ENCODE peak calls at places on chromosome 22, in eight cellular contexts. Z, E, N, R, Q, D, S and W are unnamed samples.

GRCh38 chr22:48303360-48303725 is 1524.3 kb downstream of the BRD1 start:
- DNase-seq in N (no peak), D (no peak), E (no peak), R (no peak), Q (no peak), S (no peak), Z (no peak), W (no peak)

GRCh38 chr22:29149841-29150555 is 55.7 kb upstream of the EMID1 start:
- DNase-seq in S (no peak), Z (no peak), R (no peak), D (no peak), Q (peak; percentile 52), E (no peak), N (no peak), W (no peak)

GRCh38 chr22:19876941-19877625 is 22.4 kb upstream of the GNB1L start:
- DNase-seq in N (no peak), E (no peak), Q (no peak), S (no peak), Z (peak; percentile 9), R (no peak), D (no peak), W (no peak)

GRCh38 chr22:18110194-18110943 is at the start of gene TUBA8:
- DNase-seq in R (peak; percentile 63), E (peak; percentile 77), Q (peak; percentile 72), Z (peak; percentile 66), S (no peak), D (no peak), N (peak; percentile 75), W (no peak)

GRCh38 chr22:27534720-27535125 is 266.8 kb downstream of the MN1 start:
- DNase-seq in E (no peak), R (no peak), S (no peak), D (no peak), Z (no peak), N (peak; percentile 96), Q (no peak), W (no peak)

GRCh38 chr22:39612811-39613548 is 42.4 kb downstream of the CACNA1I start:
- DNase-seq in R (no peak), Z (no peak), N (no peak), D (no peak), Q (no peak), E (no peak), S (no peak), W (no peak)

GRCh38 chr22:17648564-17648963 is 10.0 kb downstream of the BCL2L13 start:
- DNase-seq in D (no peak), R (no peak), N (no peak), Z (no peak), E (no peak), S (no peak), Q (no peak), W (no peak)

GRCh38 chr22:33940741-33941140 is 20.5 kb upstream of the LARGE1 start:
- DNase-seq in S (no peak), N (no peak), Z (no peak), E (no peak), Q (no peak), D (no peak), R (no peak), W (no peak)

GRCh38 chr22:33073989-33074391 is 15.8 kb upstream of the SYN3 start:
- DNase-seq in N (peak; percentile 65), Q (no peak), E (no peak), D (no peak), S (no peak), R (no peak), Z (no peak), W (no peak)

GRCh38 chr22:26763633-26764295 is 106.4 kb downstream of the MIAT start:
- DNase-seq in Q (no peak), R (peak; percentile 71), E (no peak), D (peak; percentile 91), S (no peak), Z (no peak), N (peak; percentile 76), W (no peak)

GRCh38 chr22:19760652-19761002 is at the start of gene TBX1:
- DNase-seq in Q (no peak), E (peak; percentile 38), S (no peak), R (no peak), Z (no peak), N (peak; percentile 56), D (no peak), W (no peak)

GRCh38 chr22:47859891-47860290 is 1097.4 kb downstream of the TBC1D22A start:
- DNase-seq in E (no peak), R (no peak), Z (no peak), N (no peak), S (no peak), Q (no peak), D (no peak), W (no peak)

GRCh38 chr22:39646614-39647210 is 76.2 kb downstream of the CACNA1I start:
- DNase-seq in E (no peak), Q (no peak), S (no peak), N (no peak), D (no peak), R (peak; percentile 73), Z (no peak), W (no peak)

GRCh38 chr22:38728899-38729796 is 23.4 kb downstream of the GTPBP1 start:
- DNase-seq in D (no peak), N (no peak), Z (no peak), Q (no peak), R (no peak), E (no peak), S (no peak), W (no peak)

GRCh38 chr22:28016781-28017557 is 97.9 kb upstream of the PITPNB start:
- DNase-seq in N (no peak), Q (no peak), E (no peak), Z (peak; percentile 11), D (no peak), R (no peak), S (no peak), W (no peak)